ENCODE peak calls at places on chromosomes 5 and 9, in five cellular contexts. T, V, W, I and X are unnamed samples.

GRCh38 chr5:158429564-158429963 is 570.6 kb upstream of the CLINT1 start:
- DNase-seq in I (no peak), V (no peak), W (no peak), T (no peak), X (no peak)

GRCh38 chr9:133995012-133995896 is 3.1 kb upstream of the VAV2 start:
- DNase-seq in T (no peak), W (peak), I (peak), V (no peak), X (peak)

GRCh38 chr9:81682177-81682576 is 7.2 kb downstream of the TLE1 start:
- DNase-seq in T (no peak), V (no peak), W (no peak), I (no peak), X (no peak)

GRCh38 chr9:99147177-99147576 is 42.3 kb downstream of the TGFBR1 start:
- DNase-seq in W (no peak), T (no peak), I (no peak), V (no peak), X (no peak)

GRCh38 chr5:4571248-4571950 is 568.7 kb upstream of the ADAMTS16 start:
- DNase-seq in T (no peak), W (no peak), V (no peak), I (no peak), X (no peak)

GRCh38 chr9:91421987-91422765 is 1.5 kb downstream of the NFIL3 start:
- DNase-seq in T (no peak), V (no peak), I (peak), W (peak), X (no peak)

GRCh38 chr9:120807607-120808379 is 14.6 kb upstream of the FBXW2 start:
- DNase-seq in I (no peak), V (no peak), W (no peak), T (no peak), X (no peak)

GRCh38 chr5:128237504-128237903 is 153.9 kb downstream of the SLC12A2 start:
- DNase-seq in V (no peak), T (no peak), W (no peak), I (no peak), X (no peak)

GRCh38 chr9:134045841-134046544 is 20.7 kb downstream of the BRD3OS start:
- DNase-seq in I (no peak), T (no peak), W (no peak), V (no peak), X (no peak)

GRCh38 chr9:136566899-136567298 is 21.1 kb upstream of the NOTCH1 start:
- DNase-seq in V (no peak), W (peak), T (no peak), I (no peak), X (no peak)

GRCh38 chr9:92964981-92965758 is 17.8 kb downstream of the FGD3 start:
- DNase-seq in W (no peak), V (no peak), I (no peak), T (no peak), X (no peak)

GRCh38 chr9:35662437-35662836 is 2.6 kb downstream of the ARHGEF39 start:
- DNase-seq in I (no peak), T (no peak), W (no peak), V (no peak), X (no peak)

GRCh38 chr9:108103294-108103693 is 613.7 kb upstream of the KLF4 start:
- DNase-seq in W (no peak), I (no peak), V (no peak), T (no peak), X (no peak)

GRCh38 chr9:137161558-137162483 is 8.0 kb downstream of the LRRC26 start:
- DNase-seq in I (no peak), T (no peak), W (peak), V (peak), X (peak)

GRCh38 chr9:111986035-111986556 is 89.5 kb downstream of the UGCG start:
- DNase-seq in I (no peak), V (no peak), T (no peak), W (no peak), X (no peak)

GRCh38 chr5:157366741-157367684 is 93.0 kb upstream of the NIPAL4 start:
- DNase-seq in T (no peak), W (peak), V (no peak), I (peak), X (no peak)

GRCh38 chr5:141692919-141693848 is 11.2 kb upstream of the ARAP3 start:
- DNase-seq in W (no peak), T (no peak), I (no peak), V (no peak), X (no peak)

GRCh38 chr5:175478384-175479124 is at the start of gene SFXN1:
- DNase-seq in T (no peak), I (peak), V (peak), W (peak), X (peak)

GRCh38 chr9:38621434-38622082 is 1.2 kb upstream of the ANKRD18A start:
- DNase-seq in V (peak), T (no peak), I (peak), W (peak), X (no peak)

GRCh38 chr9:71769175-71770165 is 1.2 kb upstream of the CEMIP2 start:
- DNase-seq in T (no peak), W (peak), I (peak), V (peak), X (peak)

GRCh38 chr9:97567182-97567893 is 65.8 kb downstream of the TSTD2 start:
- DNase-seq in V (peak), T (no peak), W (no peak), I (no peak), X (no peak)

GRCh38 chr5:149127394-149127955 is 13.8 kb upstream of the ABLIM3 start:
- DNase-seq in W (no peak), T (no peak), V (no peak), I (no peak), X (no peak)

GRCh38 chr5:149129181-149129580 is 12.1 kb upstream of the ABLIM3 start:
- DNase-seq in W (no peak), I (no peak), T (no peak), V (no peak), X (no peak)

GRCh38 chr5:149123211-149123610 is 18.1 kb upstream of the ABLIM3 start:
- DNase-seq in W (no peak), T (no peak), V (no peak), I (no peak), X (no peak)

GRCh38 chr5:149128023-149128875 is 13.0 kb upstream of the ABLIM3 start:
- DNase-seq in T (no peak), V (peak), I (no peak), W (peak), X (no peak)

DNA sequence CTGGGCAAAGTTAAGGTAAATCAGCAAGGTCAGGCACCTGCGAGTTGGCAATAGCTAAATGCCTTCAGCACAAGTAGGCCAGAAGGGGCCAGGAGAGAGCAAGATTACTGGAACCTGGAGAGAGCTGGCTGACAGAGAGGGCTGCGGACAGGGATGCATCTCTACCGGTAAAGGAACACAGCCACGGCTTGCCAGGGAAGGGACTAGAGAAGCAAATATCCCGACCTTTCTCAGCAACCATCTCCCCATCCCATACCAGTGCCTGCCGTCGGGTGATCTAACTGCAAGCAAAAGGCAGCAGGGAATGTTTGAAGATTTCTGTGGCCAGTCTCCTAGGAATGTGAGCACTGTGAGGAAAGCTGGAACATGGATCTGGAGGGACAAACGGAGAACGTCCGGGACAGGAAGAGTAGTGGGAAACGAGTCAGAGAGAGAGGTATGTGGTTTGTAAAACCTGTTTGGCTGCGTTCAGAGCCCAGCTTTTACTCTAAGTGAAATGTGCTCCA is 15.9 kb upstream of the ABLIM3 start:
- DNase-seq in I (peak), T (no peak), V (peak), W (no peak), X (no peak)
- TF ChIP-seq SIN3A in I (no peak), T (no peak), V (no peak), W (no peak), X (no peak)

GRCh38 chr9:126475933-126476555 is 137.7 kb upstream of the LMX1B start:
- DNase-seq in W (no peak), V (no peak), I (no peak), T (no peak), X (no peak)
- H3K27ac ChIP-seq in W (no peak), V (no peak), I (no peak), T (no peak), X (no peak)

GRCh38 chr5:148561712-148562365 is 92.5 kb downstream of the HTR4 start:
- DNase-seq in T (no peak), V (no peak), I (no peak), W (no peak), X (no peak)

GRCh38 chr5:148563021-148563420 is 91.3 kb downstream of the HTR4 start:
- DNase-seq in V (no peak), T (no peak), I (no peak), W (no peak), X (no peak)

GRCh38 chr5:148556835-148557234 is 97.5 kb downstream of the HTR4 start:
- DNase-seq in W (no peak), V (no peak), I (no peak), T (no peak), X (no peak)

GRCh38 chr5:148558892-148559291 is 95.4 kb downstream of the HTR4 start:
- DNase-seq in T (no peak), W (no peak), I (no peak), V (no peak), X (no peak)

DNA sequence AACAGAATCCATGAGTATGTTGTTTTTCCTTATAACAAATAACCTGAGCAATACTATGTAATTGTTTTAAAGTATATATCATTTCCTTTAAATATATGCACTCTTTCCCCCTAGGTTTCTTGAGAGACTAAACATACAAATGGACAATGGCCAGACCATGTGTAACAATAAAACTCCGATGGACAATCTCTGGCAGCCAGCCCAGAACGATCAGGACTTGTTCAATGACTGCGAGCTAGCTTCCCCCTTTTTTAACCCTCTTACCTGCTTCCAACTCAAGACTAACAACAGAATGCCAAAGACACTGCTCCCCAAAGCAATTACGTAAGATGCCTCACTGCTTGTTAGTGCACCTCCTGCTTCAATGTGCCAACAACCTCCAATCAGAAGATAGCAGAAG is 94.9 kb downstream of the HTR4 start:
- DNase-seq in W (no peak), T (no peak), I (no peak), V (no peak), X (no peak)
- TF ChIP-seq SIN3A in W (no peak), T (no peak), I (no peak), V (no peak), X (no peak)

GRCh38 chr5:151741678-151742423 is 16.6 kb downstream of the ATOX1 start:
- DNase-seq in I (no peak), W (no peak), V (no peak), T (peak), X (no peak)

GRCh38 chr5:151745071-151745705 is 13.2 kb downstream of the ATOX1 start:
- DNase-seq in T (no peak), V (no peak), I (no peak), W (no peak), X (peak)

GRCh38 chr5:151740958-151741373 is 17.5 kb downstream of the ATOX1 start:
- DNase-seq in T (peak), I (no peak), V (no peak), W (no peak), X (no peak)

GRCh38 chr5:151742870-151743294 is 15.5 kb downstream of the ATOX1 start:
- DNase-seq in I (peak), T (peak), V (peak), W (peak), X (peak)

GRCh38 chr5:151743535-151743934 is 14.9 kb downstream of the ATOX1 start:
- DNase-seq in T (no peak), W (no peak), I (no peak), V (no peak), X (no peak)
- H3K27ac ChIP-seq in T (peak), W (no peak), I (no peak), V (no peak), X (no peak)

DNA sequence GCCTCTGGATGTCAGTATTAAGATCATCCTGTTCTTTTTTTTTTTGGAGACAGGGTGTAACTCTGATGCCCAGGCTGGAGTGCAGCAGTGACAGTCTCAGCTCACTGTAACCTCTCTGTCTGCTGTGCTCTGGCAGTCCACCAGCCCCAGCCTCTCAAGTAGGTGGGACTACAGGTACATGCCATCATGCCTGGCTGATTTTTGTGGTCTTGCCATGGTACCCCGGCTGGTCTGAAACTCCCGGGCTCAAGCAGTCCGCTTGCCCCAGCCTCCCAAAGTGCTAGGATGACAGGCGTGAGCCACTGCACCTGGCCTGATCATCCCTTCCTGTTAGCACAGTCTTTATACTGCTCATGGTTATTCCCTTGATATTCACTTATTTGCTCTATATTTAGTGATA is 3.5 kb downstream of the KDM4C start:
- DNase-seq in W (no peak), V (no peak), I (no peak), T (no peak), X (no peak)
- TF ChIP-seq SIN3A in W (no peak), V (no peak), I (no peak), T (no peak), X (no peak)

GRCh38 chr5:140345919-140346347 is 470 bp downstream of the HBEGF start:
- DNase-seq in T (peak), W (peak), I (peak), V (no peak), X (no peak)

GRCh38 chr5:140347382-140347781 is 979 bp upstream of the HBEGF start:
- DNase-seq in V (no peak), T (no peak), I (no peak), W (no peak), X (no peak)

GRCh38 chr5:140346348-140347221 is at the start of gene HBEGF:
- DNase-seq in I (peak), V (peak), W (peak), T (peak), X (peak)

GRCh38 chr5:140349244-140349643 is 2.8 kb upstream of the HBEGF start:
- DNase-seq in I (no peak), V (no peak), T (no peak), W (no peak), X (no peak)

GRCh38 chr5:140348104-140348503 is 1.7 kb upstream of the HBEGF start:
- DNase-seq in T (no peak), I (no peak), V (no peak), W (no peak), X (no peak)
- H3K27ac ChIP-seq in T (no peak), I (no peak), V (no peak), W (no peak), X (no peak)

GRCh38 chr5:149126898-149127297 is 14.4 kb upstream of the ABLIM3 start:
- DNase-seq in W (no peak), T (no peak), V (no peak), I (no peak), X (no peak)
- TF ChIP-seq SIN3A in W (no peak), T (no peak), V (no peak), I (no peak), X (no peak)

DNA sequence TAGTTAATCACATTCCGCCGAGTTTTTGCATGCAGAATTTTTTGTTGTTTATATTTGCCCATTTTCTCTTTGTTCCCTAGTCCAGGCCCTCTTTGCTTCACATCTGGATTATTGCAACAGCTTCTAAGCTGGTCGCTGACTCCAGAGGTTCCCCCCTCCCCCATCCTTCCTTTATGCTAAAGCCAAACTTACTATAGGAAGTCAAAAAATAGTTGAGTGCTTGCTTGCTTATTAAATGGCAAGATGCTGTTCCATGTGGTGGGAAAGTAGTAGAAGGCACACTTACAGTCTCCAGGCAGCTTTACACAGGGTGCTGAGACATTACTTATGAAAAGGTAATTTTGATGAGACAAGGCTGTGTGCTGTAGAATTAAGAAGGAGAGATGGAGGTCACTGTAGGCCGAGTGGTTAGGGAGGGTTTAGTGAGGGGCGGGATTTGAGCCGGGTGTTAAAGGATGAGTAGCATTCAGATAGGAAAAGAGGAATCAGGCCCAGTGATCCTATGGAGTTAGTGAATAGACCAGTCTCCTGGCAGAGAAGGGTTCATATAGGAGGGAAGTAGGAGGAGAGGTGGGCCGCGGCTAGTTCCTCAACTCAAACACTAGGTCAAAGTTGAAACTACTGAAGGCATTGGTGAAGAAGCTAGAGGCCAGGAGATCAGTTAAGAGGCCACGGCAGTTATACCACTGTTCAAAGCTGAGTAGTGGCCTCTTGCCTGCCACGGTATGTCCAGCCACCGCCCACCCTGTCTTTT is 1.4 kb downstream of the ZBTB34 start:
- DNase-seq in W (no peak), T (no peak), I (no peak), V (no peak), X (no peak)
- H3K27ac ChIP-seq in W (no peak), T (peak), I (peak), V (no peak), X (no peak)

DNA sequence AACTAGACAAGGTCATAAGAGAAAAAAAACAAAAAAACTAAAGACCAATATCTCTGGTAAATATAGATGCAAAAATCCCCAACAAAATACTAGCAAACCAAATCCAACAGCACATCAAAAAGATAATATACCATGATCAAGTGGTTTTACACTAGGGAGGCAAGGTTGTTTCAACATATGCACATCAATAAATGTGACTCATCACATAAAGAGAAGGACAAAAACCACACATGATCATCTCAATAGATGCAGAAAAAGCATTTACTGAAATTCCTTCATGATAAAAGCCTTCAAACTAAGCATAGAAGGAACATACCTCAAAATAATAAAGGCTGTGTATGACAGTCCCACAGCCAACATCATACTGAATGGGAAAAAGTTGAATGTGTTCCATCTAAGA is 72.1 kb upstream of the FAM169A start:
- DNase-seq in V (no peak), T (no peak), W (no peak), I (no peak), X (no peak)
- TF ChIP-seq SIN3A in V (no peak), T (no peak), W (no peak), I (no peak), X (no peak)

GRCh38 chr5:71456362-71456743 is 902 bp downstream of the BDP1 start:
- DNase-seq in I (no peak), W (no peak), T (no peak), V (no peak), X (no peak)
- H3K27ac ChIP-seq in I (peak), W (no peak), T (peak), V (no peak), X (peak)